ENCODE peak calls at places on chromosome 16, in four cellular contexts. L is K562, U is HepG2, H is GM12878. N is an unnamed sample.
A peak's percentile ranks its signal among the peaks of the same experiment; 100 is the strongest.

GRCh38 chr16:31007684-31008083 is 2.8 kb downstream of the STX1B start:
- DNase-seq in H (no peak), U (no peak), L (no peak), N (no peak)

GRCh38 chr16:84303023-84303422 is 8.3 kb downstream of the WFDC1 start:
- DNase-seq in L (no peak), H (no peak), U (no peak), N (no peak)

GRCh38 chr16:82862057-82862456 is 235.3 kb downstream of the CDH13 start:
- DNase-seq in U (no peak), H (no peak), L (no peak), N (no peak)

GRCh38 chr16:22788190-22788530 is 25.8 kb upstream of the HS3ST2 start:
- DNase-seq in L (no peak), H (no peak), U (no peak), N (no peak)

GRCh38 chr16:54437921-54438320 is 151.3 kb upstream of the IRX3 start:
- DNase-seq in U (no peak), L (peak; percentile 23), H (no peak), N (no peak)

GRCh38 chr16:14202095-14202494 is 131.0 kb downstream of the MRTFB start:
- DNase-seq in L (no peak), U (no peak), H (no peak), N (no peak)

GRCh38 chr16:86930001-86930400 is 351.7 kb downstream of the FOXL1 start:
- DNase-seq in L (no peak), H (no peak), U (no peak), N (no peak)

GRCh38 chr16:77431131-77431670 is 3.6 kb downstream of the ADAMTS18 start:
- DNase-seq in L (no peak), H (no peak), U (no peak), N (no peak)

GRCh38 chr16:71254832-71255560 is 24.5 kb upstream of the HYDIN start:
- DNase-seq in H (no peak), U (no peak), L (no peak), N (peak; percentile 56)

GRCh38 chr16:15597135-15597534 is 45.8 kb downstream of the MARF1 start:
- DNase-seq in H (no peak), L (no peak), U (no peak), N (no peak)

GRCh38 chr16:67845291-67846062 is 1.3 kb upstream of the NUTF2 start:
- DNase-seq in L (no peak), H (no peak), U (no peak), N (peak; percentile 11)

GRCh38 chr16:60087530-60087929 is 1353.4 kb upstream of the GOT2 start:
- DNase-seq in U (no peak), L (no peak), H (no peak), N (no peak)

GRCh38 chr16:2966803-2967184 is 2.4 kb upstream of the PAQR4 start:
- DNase-seq in L (no peak), U (no peak), H (no peak), N (peak; percentile 70)
- TF ChIP-seq EZH2 in L (no peak), U (no peak), H (no peak), N (no peak)

GRCh38 chr16:10867199-10867598 is 9.8 kb upstream of the CIITA start:
- DNase-seq in L (no peak), H (no peak), U (no peak), N (no peak)
- H3K4me1 ChIP-seq in L (no peaks in the 10 kb centered on the region), H (peaks cover 64% of the 10 kb centered on the region), U (peaks cover 39% of the 10 kb centered on the region), N (peaks cover 4% of the 10 kb centered on the region)

GRCh38 chr16:20051611-20052010 is 22.1 kb downstream of the GPR139 start:
- DNase-seq in U (no peak), H (no peak), L (no peak), N (no peak)

GRCh38 chr16:20051147-20051546 is 22.5 kb downstream of the GPR139 start:
- DNase-seq in U (no peak), H (no peak), L (no peak), N (no peak)

DNA sequence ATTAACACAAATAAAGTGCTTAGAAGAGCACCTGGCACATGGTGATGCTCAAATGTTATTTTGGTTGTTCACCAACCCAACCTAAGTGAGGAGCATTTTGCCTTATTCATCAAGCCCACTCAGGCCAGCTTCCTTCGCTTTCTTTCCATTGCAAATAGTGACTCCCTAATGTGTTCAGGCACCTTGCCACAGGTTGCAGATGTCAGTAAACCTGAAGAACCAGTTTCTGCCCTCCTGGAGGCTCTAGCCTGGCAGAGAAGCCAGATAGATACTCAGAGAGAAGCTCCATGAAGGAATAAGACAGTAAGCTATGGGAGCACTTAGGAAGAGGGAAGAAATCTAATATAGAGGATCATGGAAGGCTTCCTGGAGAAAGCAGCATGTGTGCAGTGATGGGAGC is 23.9 kb downstream of the GPR139 start:
- DNase-seq in U (no peak), L (no peak), H (no peak), N (peak; percentile 32)
- TF ChIP-seq JUNB in U (no peak), L (no peak), H (no peak), N (no peak)

DNA sequence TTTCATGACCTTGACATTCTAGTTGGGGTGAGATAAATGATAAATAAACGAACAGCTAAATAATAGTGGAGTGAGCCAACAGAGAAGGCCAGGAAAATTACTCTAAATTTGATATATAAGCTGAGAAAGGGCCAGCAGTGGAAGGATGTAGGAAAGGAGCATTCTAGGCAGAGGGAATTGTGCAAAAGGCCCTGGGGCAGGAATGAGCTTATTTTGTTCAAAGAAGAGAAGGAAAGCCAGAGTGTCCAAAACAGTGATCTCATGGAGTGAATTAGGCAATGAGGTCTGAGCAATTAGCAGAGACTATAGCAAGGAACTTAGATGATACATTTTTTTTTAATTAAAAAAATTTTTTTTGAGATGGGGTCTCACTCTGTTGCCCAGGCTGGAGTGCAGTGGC is 43.3 kb upstream of the CLEC19A start:
- DNase-seq in U (no peak), L (no peak), H (no peak), N (no peak)
- TF ChIP-seq EZH2 in U (no peak), L (no peak), H (no peak), N (no peak)

GRCh38 chr16:85363881-85364280 is 249.2 kb upstream of the GSE1 start:
- DNase-seq in U (no peak), L (no peak), H (no peak), N (no peak)
- H3K4me1 ChIP-seq in U (peaks cover 32% of the 10 kb centered on the region), L (peaks cover 80% of the 10 kb centered on the region), H (no peaks in the 10 kb centered on the region), N (no peaks in the 10 kb centered on the region)

DNA sequence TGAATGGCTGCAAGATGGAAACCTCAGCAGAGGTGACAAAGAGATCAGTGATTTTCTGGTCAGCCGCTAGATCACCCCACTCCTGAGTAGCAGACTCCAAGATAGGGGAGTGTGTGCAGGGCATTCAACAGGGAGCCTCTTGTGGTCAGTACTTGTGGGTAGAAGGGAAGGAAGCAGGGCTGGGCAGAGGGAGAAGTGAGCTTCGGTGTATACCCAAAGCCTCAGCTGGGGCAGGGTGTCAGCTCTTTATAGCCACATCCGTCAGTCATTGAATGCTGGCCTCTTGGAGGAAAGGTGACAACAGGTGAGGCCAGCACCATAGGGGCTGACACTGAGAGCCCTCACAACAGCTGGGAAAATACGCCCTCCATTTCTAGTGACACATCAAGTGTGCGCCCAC is 2.2 kb upstream of the SLC12A3 start:
- DNase-seq in L (no peak), U (no peak), H (no peak), N (no peak)
- TF ChIP-seq JUNB in L (no peak), U (no peak), H (no peak), N (no peak)

N was measured in GM23338.